ENCODE peak calls at places on chromosomes 7 and 10, in nine cellular contexts. One of them, this sample, is unnamed.

GRCh38 chr7:56287429-56288138 is 171.4 kb upstream of the NUPR2 start:
- DNase-seq in NCI-H1417: peak
- DNase-seq in OCI-LY7: no peak
- DNase-seq in WERI-Rb-1: peak
- DNase-seq in HT1080: no peak
- DNase-seq in NCI-H1694 treated with DMSO at 0.1 percent for 48 hours: no peak
- DNase-seq in EL: no peak
- DNase-seq in stimulated activated CD4-positive, alpha-beta T cell treated with anti-CD3 and anti-CD28 coated beads, Interleukin-2, amount 100 ng/mL, for 48 hours: no peak
- DNase-seq in HS-27A: no peak
- DNase-seq in this sample: no peak

GRCh38 chr7:104960741-104961479 is 53.1 kb upstream of the KMT2E start:
- DNase-seq in NCI-H1417: no peak
- DNase-seq in OCI-LY7: peak
- DNase-seq in WERI-Rb-1: no peak
- DNase-seq in HT1080: no peak
- DNase-seq in NCI-H1694 treated with DMSO at 0.1 percent for 48 hours: no peak
- DNase-seq in EL: no peak
- DNase-seq in stimulated activated CD4-positive, alpha-beta T cell treated with anti-CD3 and anti-CD28 coated beads, Interleukin-2, amount 100 ng/mL, for 48 hours: no peak
- DNase-seq in HS-27A: no peak
- DNase-seq in this sample: no peak

GRCh38 chr7:157445246-157445955 is 108.6 kb downstream of the DNAJB6 start:
- DNase-seq in NCI-H1417: no peak
- DNase-seq in OCI-LY7: no peak
- DNase-seq in WERI-Rb-1: no peak
- DNase-seq in HT1080: no peak
- DNase-seq in NCI-H1694 treated with DMSO at 0.1 percent for 48 hours: no peak
- DNase-seq in EL: no peak
- DNase-seq in stimulated activated CD4-positive, alpha-beta T cell treated with anti-CD3 and anti-CD28 coated beads, Interleukin-2, amount 100 ng/mL, for 48 hours: no peak
- DNase-seq in HS-27A: no peak
- DNase-seq in this sample: no peak

GRCh38 chr7:130338233-130338632 is 6.4 kb upstream of the CPA5 start:
- DNase-seq in NCI-H1417: no peak
- DNase-seq in OCI-LY7: no peak
- DNase-seq in WERI-Rb-1: no peak
- DNase-seq in HT1080: no peak
- DNase-seq in NCI-H1694 treated with DMSO at 0.1 percent for 48 hours: no peak
- DNase-seq in EL: no peak
- DNase-seq in stimulated activated CD4-positive, alpha-beta T cell treated with anti-CD3 and anti-CD28 coated beads, Interleukin-2, amount 100 ng/mL, for 48 hours: no peak
- DNase-seq in HS-27A: no peak
- DNase-seq in this sample: no peak

GRCh38 chr7:46937826-46938225 is 644.1 kb downstream of the TNS3 start:
- DNase-seq in NCI-H1417: no peak
- DNase-seq in OCI-LY7: no peak
- DNase-seq in WERI-Rb-1: no peak
- DNase-seq in HT1080: no peak
- DNase-seq in NCI-H1694 treated with DMSO at 0.1 percent for 48 hours: no peak
- DNase-seq in EL: no peak
- DNase-seq in stimulated activated CD4-positive, alpha-beta T cell treated with anti-CD3 and anti-CD28 coated beads, Interleukin-2, amount 100 ng/mL, for 48 hours: no peak
- DNase-seq in HS-27A: no peak
- DNase-seq in this sample: no peak

GRCh38 chr7:123184271-123184670 is 15.5 kb downstream of the SLC13A1 start:
- DNase-seq in NCI-H1417: no peak
- DNase-seq in OCI-LY7: no peak
- DNase-seq in WERI-Rb-1: no peak
- DNase-seq in HT1080: peak
- DNase-seq in NCI-H1694 treated with DMSO at 0.1 percent for 48 hours: no peak
- DNase-seq in EL: no peak
- DNase-seq in stimulated activated CD4-positive, alpha-beta T cell treated with anti-CD3 and anti-CD28 coated beads, Interleukin-2, amount 100 ng/mL, for 48 hours: no peak
- DNase-seq in HS-27A: no peak
- DNase-seq in this sample: no peak

GRCh38 chr7:107045195-107045960 is 873 bp downstream of the PRKAR2B start:
- DNase-seq in NCI-H1417: peak
- DNase-seq in OCI-LY7: peak
- DNase-seq in WERI-Rb-1: no peak
- DNase-seq in HT1080: no peak
- DNase-seq in NCI-H1694 treated with DMSO at 0.1 percent for 48 hours: peak
- DNase-seq in EL: no peak
- DNase-seq in stimulated activated CD4-positive, alpha-beta T cell treated with anti-CD3 and anti-CD28 coated beads, Interleukin-2, amount 100 ng/mL, for 48 hours: no peak
- DNase-seq in HS-27A: no peak
- DNase-seq in this sample: no peak

GRCh38 chr7:18504965-18505364 is 9.4 kb downstream of the HDAC9 start:
- DNase-seq in NCI-H1417: no peak
- DNase-seq in OCI-LY7: no peak
- DNase-seq in WERI-Rb-1: peak
- DNase-seq in HT1080: no peak
- DNase-seq in NCI-H1694 treated with DMSO at 0.1 percent for 48 hours: no peak
- DNase-seq in EL: no peak
- DNase-seq in stimulated activated CD4-positive, alpha-beta T cell treated with anti-CD3 and anti-CD28 coated beads, Interleukin-2, amount 100 ng/mL, for 48 hours: no peak
- DNase-seq in HS-27A: no peak
- DNase-seq in this sample: no peak

GRCh38 chr10:78042752-78043104 is 9.1 kb downstream of the RPS24 start:
- DNase-seq in NCI-H1417: no peak
- DNase-seq in OCI-LY7: no peak
- DNase-seq in WERI-Rb-1: no peak
- DNase-seq in HT1080: no peak
- DNase-seq in NCI-H1694 treated with DMSO at 0.1 percent for 48 hours: no peak
- DNase-seq in EL: no peak
- DNase-seq in stimulated activated CD4-positive, alpha-beta T cell treated with anti-CD3 and anti-CD28 coated beads, Interleukin-2, amount 100 ng/mL, for 48 hours: no peak
- DNase-seq in HS-27A: no peak
- DNase-seq in this sample: no peak

GRCh38 chr10:124624456-124624855 is 119.7 kb downstream of the FAM53B start:
- DNase-seq in NCI-H1417: peak
- DNase-seq in OCI-LY7: no peak
- DNase-seq in WERI-Rb-1: no peak
- DNase-seq in HT1080: no peak
- DNase-seq in NCI-H1694 treated with DMSO at 0.1 percent for 48 hours: no peak
- DNase-seq in EL: no peak
- DNase-seq in stimulated activated CD4-positive, alpha-beta T cell treated with anti-CD3 and anti-CD28 coated beads, Interleukin-2, amount 100 ng/mL, for 48 hours: no peak
- DNase-seq in HS-27A: no peak
- DNase-seq in this sample: no peak

This sample was measured in Jurkat, Clone E6-1.